ENCODE peak calls at places on chromosomes 13 and 19, in nine cellular contexts. One of them, this sample, is unnamed.
A peak's percentile ranks its signal among the peaks of the same experiment; 100 is the strongest.

GRCh38 chr13:33524086-33524485 is 238.5 kb upstream of the STARD13 start:
- DNase-seq in neural progenitor cell: no peak
- DNase-seq in AG09309: peak; percentile 80
- DNase-seq in breast epithelium: no peak
- DNase-seq in Calu3: no peak
- DNase-seq in cardiac fibroblast: peak; percentile 93
- DNase-seq in astrocyte of the cerebellum: peak; percentile 90
- DNase-seq in osteoblast: peak; percentile 45
- DNase-seq in WTC11: no peak
- DNase-seq in this sample: peak; percentile 50

GRCh38 chr19:3358919-3359849 is 7.2 kb upstream of the NFIC start:
- DNase-seq in astrocyte of the cerebellum: no peak
- DNase-seq in neural progenitor cell: peak; percentile 60
- DNase-seq in AG09309: no peak
- DNase-seq in cardiac fibroblast: no peak
- DNase-seq in breast epithelium: no peak
- DNase-seq in osteoblast: peak; percentile 99
- DNase-seq in Calu3: peak; percentile 37
- DNase-seq in WTC11: no peak
- DNase-seq in this sample: peak; percentile 52

GRCh38 chr19:1672038-1672768 is 19.8 kb upstream of the TCF3 start:
- DNase-seq in breast epithelium: no peak
- DNase-seq in WTC11: peak; percentile 62
- DNase-seq in osteoblast: peak; percentile 96
- DNase-seq in neural progenitor cell: peak; percentile 73
- DNase-seq in cardiac fibroblast: peak; percentile 42
- DNase-seq in Calu3: peak; percentile 56
- DNase-seq in astrocyte of the cerebellum: no peak
- DNase-seq in AG09309: no peak
- DNase-seq in this sample: peak; percentile 52

GRCh38 chr13:105414639-105415038 is 1120.8 kb downstream of the EFNB2 start:
- DNase-seq in Calu3: no peak
- DNase-seq in AG09309: no peak
- DNase-seq in breast epithelium: no peak
- DNase-seq in WTC11: no peak
- DNase-seq in neural progenitor cell: no peak
- DNase-seq in astrocyte of the cerebellum: no peak
- DNase-seq in osteoblast: no peak
- DNase-seq in cardiac fibroblast: no peak
- DNase-seq in this sample: no peak

GRCh38 chr19:5060591-5061339 is 91.9 kb downstream of the KDM4B start:
- DNase-seq in cardiac fibroblast: no peak
- DNase-seq in osteoblast: no peak
- DNase-seq in breast epithelium: no peak
- DNase-seq in WTC11: no peak
- DNase-seq in astrocyte of the cerebellum: no peak
- DNase-seq in Calu3: no peak
- DNase-seq in neural progenitor cell: peak; percentile 55
- DNase-seq in AG09309: no peak
- DNase-seq in this sample: no peak

GRCh38 chr19:5354403-5354802 is 13.8 kb upstream of the PTPRS start:
- DNase-seq in Calu3: peak; percentile 33
- DNase-seq in AG09309: no peak
- DNase-seq in neural progenitor cell: peak; percentile 39
- DNase-seq in WTC11: peak; percentile 69
- DNase-seq in astrocyte of the cerebellum: no peak
- DNase-seq in osteoblast: no peak
- DNase-seq in breast epithelium: no peak
- DNase-seq in cardiac fibroblast: peak; percentile 29
- DNase-seq in this sample: peak; percentile 34

GRCh38 chr19:10089801-10090375 is 3.8 kb downstream of the SHFL start:
- DNase-seq in breast epithelium: no peak
- DNase-seq in Calu3: no peak
- DNase-seq in osteoblast: peak; percentile 82
- DNase-seq in WTC11: no peak
- DNase-seq in cardiac fibroblast: no peak
- DNase-seq in neural progenitor cell: no peak
- DNase-seq in astrocyte of the cerebellum: no peak
- DNase-seq in AG09309: no peak
- DNase-seq in this sample: no peak

GRCh38 chr13:24233351-24233901 is 72.9 kb downstream of the SPATA13 start:
- DNase-seq in cardiac fibroblast: peak; percentile 43
- DNase-seq in breast epithelium: no peak
- DNase-seq in neural progenitor cell: peak; percentile 68
- DNase-seq in osteoblast: no peak
- DNase-seq in AG09309: peak; percentile 7
- DNase-seq in astrocyte of the cerebellum: peak; percentile 45
- DNase-seq in WTC11: peak; percentile 31
- DNase-seq in Calu3: no peak
- DNase-seq in this sample: no peak

GRCh38 chr13:51821666-51822065 is 17.7 kb upstream of the DHRS12 start:
- DNase-seq in WTC11: no peak
- DNase-seq in cardiac fibroblast: no peak
- DNase-seq in osteoblast: no peak
- DNase-seq in breast epithelium: no peak
- DNase-seq in neural progenitor cell: no peak
- DNase-seq in astrocyte of the cerebellum: no peak
- DNase-seq in Calu3: no peak
- DNase-seq in AG09309: no peak
- DNase-seq in this sample: no peak

GRCh38 chr19:31356587-31357314 is 7.5 kb upstream of the TSHZ3 start:
- DNase-seq in AG09309: no peak
- DNase-seq in breast epithelium: no peak
- DNase-seq in Calu3: no peak
- DNase-seq in osteoblast: peak; percentile 95
- DNase-seq in neural progenitor cell: peak; percentile 75
- DNase-seq in cardiac fibroblast: no peak
- DNase-seq in WTC11: peak; percentile 84
- DNase-seq in astrocyte of the cerebellum: no peak
- DNase-seq in this sample: no peak

GRCh38 chr19:31355330-31356289 is 6.4 kb upstream of the TSHZ3 start:
- DNase-seq in breast epithelium: no peak
- DNase-seq in Calu3: no peak
- DNase-seq in AG09309: no peak
- DNase-seq in cardiac fibroblast: no peak
- DNase-seq in neural progenitor cell: peak; percentile 67
- DNase-seq in astrocyte of the cerebellum: no peak
- DNase-seq in osteoblast: no peak
- DNase-seq in WTC11: peak; percentile 47
- DNase-seq in this sample: no peak

GRCh38 chr19:31354919-31355318 is 5.7 kb upstream of the TSHZ3 start:
- DNase-seq in osteoblast: no peak
- DNase-seq in breast epithelium: no peak
- DNase-seq in neural progenitor cell: peak; percentile 28
- DNase-seq in AG09309: no peak
- DNase-seq in astrocyte of the cerebellum: no peak
- DNase-seq in Calu3: no peak
- DNase-seq in WTC11: no peak
- DNase-seq in cardiac fibroblast: no peak
- DNase-seq in this sample: no peak

GRCh38 chr19:31354316-31354715 is 5.1 kb upstream of the TSHZ3 start:
- DNase-seq in AG09309: no peak
- DNase-seq in neural progenitor cell: no peak
- DNase-seq in Calu3: no peak
- DNase-seq in osteoblast: no peak
- DNase-seq in cardiac fibroblast: no peak
- DNase-seq in WTC11: no peak
- DNase-seq in astrocyte of the cerebellum: no peak
- DNase-seq in breast epithelium: no peak
- DNase-seq in this sample: no peak

DNA sequence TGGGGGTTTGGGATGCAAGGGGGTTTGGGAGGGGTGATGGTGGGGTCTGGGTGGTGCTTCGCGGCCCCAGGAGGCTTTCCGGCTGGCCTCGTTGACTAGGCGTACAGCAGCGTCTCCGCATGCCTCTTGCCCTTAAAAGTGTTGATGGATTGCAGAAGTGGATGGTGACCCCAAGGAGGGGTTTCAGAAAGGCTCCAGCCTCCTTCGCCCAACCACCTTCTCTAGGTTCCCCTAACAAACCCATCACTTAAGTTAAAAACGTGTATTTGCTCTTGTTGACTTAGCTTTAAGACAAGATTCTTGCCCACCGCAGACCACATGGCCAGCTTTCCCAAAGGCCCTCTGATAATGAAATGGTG is 8.1 kb upstream of the TSHZ3 start:
- DNase-seq in osteoblast: no peak
- DNase-seq in cardiac fibroblast: no peak
- DNase-seq in AG09309: no peak
- DNase-seq in neural progenitor cell: no peak
- DNase-seq in WTC11: no peak
- DNase-seq in breast epithelium: no peak
- DNase-seq in astrocyte of the cerebellum: no peak
- DNase-seq in Calu3: no peak
- DNase-seq in this sample: no peak
- TF ChIP-seq CTCF in osteoblast: no peak
- TF ChIP-seq CTCF in cardiac fibroblast: no peak
- TF ChIP-seq CTCF in AG09309: no peak
- TF ChIP-seq CTCF in neural progenitor cell: no peak
- TF ChIP-seq CTCF in WTC11: no peak
- TF ChIP-seq CTCF in breast epithelium: no peak
- TF ChIP-seq CTCF in astrocyte of the cerebellum: no peak
- TF ChIP-seq CTCF in Calu3: no peak
- TF ChIP-seq CTCF in this sample: no peak

GRCh38 chr13:28678809-28679208 is 19.9 kb downstream of the POMP start:
- DNase-seq in breast epithelium: no peak
- DNase-seq in Calu3: no peak
- DNase-seq in AG09309: no peak
- DNase-seq in neural progenitor cell: no peak
- DNase-seq in astrocyte of the cerebellum: no peak
- DNase-seq in cardiac fibroblast: no peak
- DNase-seq in WTC11: no peak
- DNase-seq in osteoblast: no peak
- DNase-seq in this sample: no peak
- TF ChIP-seq CTCF in breast epithelium: no peak
- TF ChIP-seq CTCF in Calu3: no peak
- TF ChIP-seq CTCF in AG09309: peak; percentile 21
- TF ChIP-seq CTCF in neural progenitor cell: no peak
- TF ChIP-seq CTCF in astrocyte of the cerebellum: no peak
- TF ChIP-seq CTCF in cardiac fibroblast: peak; percentile 22
- TF ChIP-seq CTCF in WTC11: no peak
- TF ChIP-seq CTCF in osteoblast: peak; percentile 29
- TF ChIP-seq CTCF in this sample: no peak

GRCh38 chr13:111216166-111216960 is 101.3 kb downstream of the ARHGEF7 start:
- DNase-seq in neural progenitor cell: peak; percentile 76
- DNase-seq in cardiac fibroblast: no peak
- DNase-seq in AG09309: no peak
- DNase-seq in Calu3: peak; percentile 22
- DNase-seq in breast epithelium: no peak
- DNase-seq in WTC11: peak; percentile 65
- DNase-seq in osteoblast: peak; percentile 76
- DNase-seq in astrocyte of the cerebellum: peak; percentile 19
- DNase-seq in this sample: peak; percentile 30

GRCh38 chr13:111215081-111216047 is 100.3 kb downstream of the ARHGEF7 start:
- DNase-seq in neural progenitor cell: peak; percentile 65
- DNase-seq in Calu3: no peak
- DNase-seq in cardiac fibroblast: no peak
- DNase-seq in AG09309: no peak
- DNase-seq in breast epithelium: no peak
- DNase-seq in osteoblast: no peak
- DNase-seq in WTC11: no peak
- DNase-seq in astrocyte of the cerebellum: no peak
- DNase-seq in this sample: no peak

GRCh38 chr13:111217661-111218060 is 102.6 kb downstream of the ARHGEF7 start:
- DNase-seq in WTC11: no peak
- DNase-seq in AG09309: no peak
- DNase-seq in cardiac fibroblast: no peak
- DNase-seq in neural progenitor cell: no peak
- DNase-seq in Calu3: no peak
- DNase-seq in breast epithelium: no peak
- DNase-seq in astrocyte of the cerebellum: no peak
- DNase-seq in osteoblast: no peak
- DNase-seq in this sample: no peak

GRCh38 chr13:111219950-111220349 is 100.5 kb upstream of the TEX29 start:
- DNase-seq in neural progenitor cell: no peak
- DNase-seq in cardiac fibroblast: no peak
- DNase-seq in breast epithelium: no peak
- DNase-seq in Calu3: no peak
- DNase-seq in osteoblast: no peak
- DNase-seq in AG09309: no peak
- DNase-seq in astrocyte of the cerebellum: no peak
- DNase-seq in WTC11: no peak
- DNase-seq in this sample: no peak

GRCh38 chr13:111219306-111219705 is 101.1 kb upstream of the TEX29 start:
- DNase-seq in AG09309: peak; percentile 68
- DNase-seq in neural progenitor cell: no peak
- DNase-seq in Calu3: no peak
- DNase-seq in astrocyte of the cerebellum: peak; percentile 51
- DNase-seq in WTC11: no peak
- DNase-seq in cardiac fibroblast: peak; percentile 91
- DNase-seq in osteoblast: peak; percentile 89
- DNase-seq in breast epithelium: no peak
- DNase-seq in this sample: no peak
- TF ChIP-seq CTCF in AG09309: no peak
- TF ChIP-seq CTCF in neural progenitor cell: no peak
- TF ChIP-seq CTCF in Calu3: no peak
- TF ChIP-seq CTCF in astrocyte of the cerebellum: no peak
- TF ChIP-seq CTCF in WTC11: no peak
- TF ChIP-seq CTCF in cardiac fibroblast: no peak
- TF ChIP-seq CTCF in osteoblast: no peak
- TF ChIP-seq CTCF in breast epithelium: no peak
- TF ChIP-seq CTCF in this sample: no peak

GRCh38 chr19:50401505-50402450 is 17.0 kb upstream of the SPIB start:
- DNase-seq in WTC11: no peak
- DNase-seq in astrocyte of the cerebellum: no peak
- DNase-seq in Calu3: no peak
- DNase-seq in cardiac fibroblast: no peak
- DNase-seq in neural progenitor cell: no peak
- DNase-seq in osteoblast: peak; percentile 86
- DNase-seq in breast epithelium: no peak
- DNase-seq in AG09309: no peak
- DNase-seq in this sample: no peak
- TF ChIP-seq CTCF in WTC11: no peak
- TF ChIP-seq CTCF in astrocyte of the cerebellum: peak; percentile 3
- TF ChIP-seq CTCF in Calu3: no peak
- TF ChIP-seq CTCF in cardiac fibroblast: no peak
- TF ChIP-seq CTCF in neural progenitor cell: no peak
- TF ChIP-seq CTCF in osteoblast: no peak
- TF ChIP-seq CTCF in breast epithelium: no peak
- TF ChIP-seq CTCF in AG09309: no peak
- TF ChIP-seq CTCF in this sample: no peak

GRCh38 chr19:45677351-45678230 is 9.6 kb downstream of the GIPR start:
- DNase-seq in cardiac fibroblast: peak; percentile 61
- DNase-seq in breast epithelium: peak; percentile 89
- DNase-seq in osteoblast: peak; percentile 93
- DNase-seq in Calu3: peak; percentile 98
- DNase-seq in astrocyte of the cerebellum: peak; percentile 34
- DNase-seq in AG09309: no peak
- DNase-seq in neural progenitor cell: peak; percentile 94
- DNase-seq in WTC11: peak; percentile 98
- DNase-seq in this sample: peak; percentile 60
- TF ChIP-seq CTCF in cardiac fibroblast: peak; percentile 22
- TF ChIP-seq CTCF in breast epithelium: no peak
- TF ChIP-seq CTCF in osteoblast: no peak
- TF ChIP-seq CTCF in Calu3: peak; percentile 55
- TF ChIP-seq CTCF in astrocyte of the cerebellum: peak; percentile 14
- TF ChIP-seq CTCF in AG09309: no peak
- TF ChIP-seq CTCF in neural progenitor cell: no peak
- TF ChIP-seq CTCF in WTC11: no peak
- TF ChIP-seq CTCF in this sample: no peak

This sample was measured in MCF 10A.